ENCODE peak calls at places on chromosome 6, in eight cellular contexts. F, U, C, E, V, Y, Q and N are unnamed samples.

GRCh38 chr6:88378639-88379038 is 212.5 kb upstream of the CNR1 start:
- DNase-seq in F (no peak), U (no peak), C (no peak), E (no peak), V (no peak), Y (no peak), Q (no peak), N (no peak)

GRCh38 chr6:56891754-56892153 is 63.2 kb upstream of the BEND6 start:
- DNase-seq in F (peak; percentile 39), U (no peak), C (no peak), E (no peak), V (no peak), Y (no peak), Q (no peak), N (no peak)

GRCh38 chr6:22328499-22328898 is 31.7 kb upstream of the PRL start:
- DNase-seq in F (no peak), U (no peak), C (no peak), E (no peak), V (no peak), Y (no peak), Q (no peak), N (no peak)

GRCh38 chr6:139144490-139145085 is 9.7 kb downstream of the HECA start:
- DNase-seq in F (no peak), U (no peak), C (no peak), E (no peak), V (no peak), Y (no peak), Q (no peak), N (no peak)

GRCh38 chr6:15892369-15892768 is 229.5 kb upstream of the DTNBP1 start:
- DNase-seq in F (no peak), U (no peak), C (no peak), E (no peak), V (no peak), Y (no peak), Q (no peak), N (no peak)

GRCh38 chr6:86535141-86535540 is 402.2 kb upstream of the HTR1E start:
- DNase-seq in F (no peak), U (no peak), C (no peak), E (no peak), V (no peak), Y (no peak), Q (no peak), N (no peak)

GRCh38 chr6:34486106-34486740 is 20.3 kb downstream of the PACSIN1 start:
- DNase-seq in F (no peak), U (no peak), C (no peak), E (no peak), V (no peak), Y (no peak), Q (no peak), N (no peak)

GRCh38 chr6:150857062-150857905 is 8.2 kb upstream of the MTHFD1L start:
- DNase-seq in F (no peak), U (no peak), C (no peak), E (peak; percentile 97), V (no peak), Y (no peak), Q (no peak), N (no peak)

GRCh38 chr6:43083041-43083669 is 7.0 kb downstream of the PTK7 start:
- DNase-seq in F (no peak), U (no peak), C (no peak), E (no peak), V (no peak), Y (no peak), Q (no peak), N (no peak)

GRCh38 chr6:146914563-146915483 is 289.4 kb upstream of the STXBP5 start:
- DNase-seq in F (no peak), U (no peak), C (no peak), E (peak; percentile 95), V (no peak), Y (peak; percentile 23), Q (peak; percentile 43), N (no peak)

GRCh38 chr6:52304917-52305316 is 20.4 kb upstream of the MCM3 start:
- DNase-seq in F (peak; percentile 58), U (no peak), C (no peak), E (no peak), V (no peak), Y (no peak), Q (no peak), N (no peak)

GRCh38 chr6:14423955-14424354 is 306.4 kb downstream of the CD83 start:
- DNase-seq in F (no peak), U (no peak), C (no peak), E (no peak), V (no peak), Y (no peak), Q (no peak), N (no peak)

GRCh38 chr6:148199584-148199983 is 143.1 kb upstream of the SASH1 start:
- DNase-seq in F (no peak), U (no peak), C (no peak), E (no peak), V (no peak), Y (no peak), Q (no peak), N (no peak)

GRCh38 chr6:7137335-7138106 is 29.8 kb downstream of the RREB1 start:
- DNase-seq in F (peak; percentile 56), U (peak; percentile 61), C (peak; percentile 55), E (no peak), V (no peak), Y (no peak), Q (peak; percentile 69), N (peak; percentile 59)

GRCh38 chr6:31620586-31621319 is at the start of gene PRRC2A:
- DNase-seq in F (peak; percentile 98), U (peak; percentile 96), C (peak; percentile 78), E (no peak), V (peak; percentile 84), Y (no peak), Q (no peak), N (peak; percentile 92)

GRCh38 chr6:26043389-26044139 is 43.7 kb upstream of the HFE start:
- DNase-seq in F (peak; percentile 79), U (peak; percentile 82), C (peak; percentile 54), E (peak; percentile 93), V (peak; percentile 51), Y (no peak), Q (peak; percentile 68), N (peak; percentile 89)

GRCh38 chr6:39041072-39041471 is 7.5 kb upstream of the GLP1R start:
- DNase-seq in F (peak; percentile 65), U (no peak), C (no peak), E (no peak), V (no peak), Y (no peak), Q (no peak), N (no peak)

GRCh38 chr6:19715166-19715558 is 122.0 kb upstream of the ID4 start:
- DNase-seq in F (no peak), U (no peak), C (no peak), E (no peak), V (no peak), Y (no peak), Q (no peak), N (no peak)

GRCh38 chr6:56851104-56851503 is 103.8 kb upstream of the BEND6 start:
- DNase-seq in F (no peak), U (no peak), C (no peak), E (no peak), V (peak; percentile 12), Y (no peak), Q (no peak), N (no peak)